ENCODE peak calls at places on chromosomes 5 and 9, in nine cellular contexts. I, T, U, Q, J, D, F, X and W are unnamed samples.

GRCh38 chr5:93675458-93676450 is 65.6 kb downstream of the POU5F2 start:
- DNase-seq in Q (no peak), X (no peak), D (no peak), J (no peak), U (no peak), F (no peak), I (no peak), T (no peak), W (no peak)

GRCh38 chr9:92969516-92970466 is 22.5 kb downstream of the FGD3 start:
- DNase-seq in J (no peak), U (peak), T (no peak), I (no peak), F (no peak), Q (no peak), D (no peak), X (no peak), W (no peak)

GRCh38 chr9:72271617-72272478 is 93.2 kb downstream of the ZFAND5 start:
- DNase-seq in F (peak), J (peak), Q (peak), T (no peak), X (peak), D (peak), U (no peak), I (peak), W (peak)

GRCh38 chr5:44266882-44267577 is 122.2 kb downstream of the FGF10 start:
- DNase-seq in X (peak), U (no peak), D (no peak), F (no peak), I (no peak), T (no peak), Q (no peak), J (peak), W (no peak)

GRCh38 chr5:108654042-108654441 is 93.7 kb upstream of the FER start:
- DNase-seq in X (no peak), F (no peak), I (no peak), D (no peak), J (no peak), U (no peak), T (no peak), Q (no peak), W (no peak)

GRCh38 chr5:59356813-59357381 is 536.6 kb downstream of the PDE4D start:
- DNase-seq in Q (peak), X (peak), J (no peak), U (peak), D (peak), T (no peak), F (peak), I (peak), W (no peak)

GRCh38 chr9:78491402-78491801 is 194.5 kb downstream of the PSAT1 start:
- DNase-seq in T (no peak), U (no peak), D (no peak), J (no peak), I (no peak), Q (no peak), X (no peak), F (no peak), W (no peak)

GRCh38 chr9:135955981-135956797 is 5.0 kb downstream of the UBAC1 start:
- DNase-seq in I (no peak), Q (no peak), J (no peak), T (no peak), D (no peak), F (no peak), X (no peak), U (no peak), W (no peak)

GRCh38 chr9:132026932-132027585 is 52.6 kb downstream of the MED27 start:
- DNase-seq in F (peak), J (no peak), X (no peak), D (peak), T (no peak), U (no peak), I (peak), Q (no peak), W (no peak)

GRCh38 chr5:121218086-121218485 is 633.6 kb upstream of the FTMT start:
- DNase-seq in J (no peak), I (no peak), T (no peak), U (no peak), Q (peak), X (no peak), F (no peak), D (no peak), W (no peak)

GRCh38 chr9:131167146-131167692 is 41.8 kb downstream of the NUP214 start:
- DNase-seq in D (no peak), J (no peak), U (no peak), F (no peak), X (no peak), T (no peak), I (peak), Q (no peak), W (no peak)

GRCh38 chr5:103889500-103890209 is 327.1 kb upstream of the NUDT12 start:
- DNase-seq in I (no peak), U (no peak), D (no peak), T (peak), J (no peak), Q (no peak), X (no peak), F (no peak), W (no peak)

GRCh38 chr9:118644066-118644465 is 725.2 kb downstream of the BRINP1 start:
- DNase-seq in Q (no peak), J (no peak), I (no peak), F (no peak), D (no peak), X (no peak), U (no peak), T (no peak), W (no peak)

GRCh38 chr5:37738057-37738691 is 101.7 kb downstream of the GDNF start:
- DNase-seq in D (no peak), T (peak), J (no peak), U (no peak), Q (no peak), F (peak), I (peak), X (no peak), W (no peak)

GRCh38 chr5:11584008-11584407 is 320.2 kb downstream of the CTNND2 start:
- DNase-seq in T (no peak), J (no peak), I (no peak), D (no peak), Q (no peak), X (no peak), F (no peak), U (no peak), W (no peak)

GRCh38 chr5:148733601-148734438 is 79.5 kb upstream of the HTR4 start:
- DNase-seq in U (no peak), T (no peak), D (peak), X (peak), F (peak), J (peak), Q (peak), I (peak), W (peak)

GRCh38 chr5:179568731-179569130 is 18.4 kb downstream of the RUFY1 start:
- DNase-seq in J (no peak), F (peak), U (no peak), T (no peak), I (peak), Q (no peak), D (no peak), X (no peak), W (no peak)

GRCh38 chr5:43422143-43422542 is 10.0 kb upstream of the CCL28 start:
- DNase-seq in F (peak), I (peak), T (no peak), J (peak), U (no peak), Q (no peak), D (no peak), X (no peak), W (no peak)

GRCh38 chr5:78746990-78747389 is 98.4 kb upstream of the LHFPL2 start:
- DNase-seq in D (peak), J (no peak), U (peak), I (no peak), T (no peak), F (no peak), Q (no peak), X (no peak), W (no peak)

GRCh38 chr9:122767821-122768220 is 20.9 kb upstream of the OR5C1 start:
- DNase-seq in Q (no peak), X (no peak), T (no peak), U (no peak), I (no peak), F (no peak), J (no peak), D (no peak), W (no peak)

GRCh38 chr5:24232929-24233328 is 411.8 kb downstream of the CDH10 start:
- DNase-seq in D (no peak), Q (no peak), X (no peak), T (no peak), J (no peak), F (no peak), U (no peak), I (no peak), W (no peak)

GRCh38 chr5:72543365-72543764 is 36.2 kb upstream of the ZNF366 start:
- DNase-seq in X (no peak), J (no peak), I (peak), Q (no peak), F (peak), U (no peak), T (no peak), D (no peak), W (no peak)

GRCh38 chr5:7850533-7851239 is at the start of gene CFAP90:
- DNase-seq in I (peak), T (no peak), X (peak), D (peak), J (peak), U (peak), F (peak), Q (peak), W (peak)

GRCh38 chr5:76811214-76811613 is 7.6 kb upstream of the F2RL1 start:
- DNase-seq in Q (no peak), D (no peak), X (no peak), T (no peak), I (no peak), J (no peak), F (peak), U (no peak), W (no peak)

GRCh38 chr5:6715758-6716633 is 2.8 kb downstream of the TENT4A start:
- DNase-seq in X (no peak), F (no peak), J (peak), I (no peak), D (no peak), T (no peak), Q (no peak), U (no peak), W (no peak)

GRCh38 chr5:122332589-122333555 is 20.8 kb downstream of the SNCAIP start:
- DNase-seq in U (no peak), I (no peak), T (no peak), J (no peak), D (no peak), Q (no peak), F (peak), X (no peak), W (no peak)

GRCh38 chr9:124000161-124000783 is 11.3 kb upstream of the LHX2 start:
- DNase-seq in Q (peak), I (no peak), T (no peak), U (peak), F (no peak), X (no peak), J (no peak), D (peak), W (peak)

GRCh38 chr9:128861501-128861900 is 20.2 kb downstream of the KYAT1 start:
- DNase-seq in J (no peak), T (no peak), Q (no peak), I (no peak), F (no peak), U (no peak), D (no peak), X (no peak), W (no peak)

GRCh38 chr5:59173568-59173967 is 590.7 kb downstream of the RAB3C start:
- DNase-seq in D (no peak), U (no peak), I (peak), Q (no peak), J (no peak), T (no peak), F (peak), X (no peak), W (no peak)

GRCh38 chr5:139660916-139661814 is 13.0 kb downstream of the CXXC5 start:
- DNase-seq in F (peak), D (no peak), U (peak), X (no peak), Q (peak), T (no peak), I (peak), J (peak), W (no peak)

GRCh38 chr9:36163049-36163839 is 5.9 kb upstream of the CCIN start:
- DNase-seq in F (peak), D (peak), T (no peak), X (peak), Q (peak), I (peak), J (no peak), U (peak), W (peak)

GRCh38 chr9:80650964-80651555 is 1038.3 kb downstream of the TLE1 start:
- DNase-seq in D (no peak), I (peak), X (no peak), U (no peak), F (peak), Q (no peak), J (no peak), T (no peak), W (no peak)

GRCh38 chr9:94780516-94780950 is 54.0 kb downstream of the AOPEP start:
- DNase-seq in I (no peak), J (no peak), F (no peak), X (no peak), Q (no peak), T (no peak), U (no peak), D (no peak), W (no peak)

GRCh38 chr5:78507531-78507930 is 141.0 kb downstream of the LHFPL2 start:
- DNase-seq in I (no peak), D (no peak), U (no peak), X (no peak), F (no peak), J (no peak), T (no peak), Q (no peak), W (no peak)

GRCh38 chr9:33012328-33013068 is 11.1 kb upstream of the APTX start:
- DNase-seq in U (no peak), Q (no peak), D (no peak), I (no peak), J (no peak), T (no peak), F (no peak), X (no peak), W (no peak)

GRCh38 chr9:110815361-110815760 is 146.8 kb downstream of the MUSK start:
- DNase-seq in F (no peak), X (no peak), U (no peak), Q (no peak), D (no peak), I (no peak), J (no peak), T (no peak), W (no peak)

GRCh38 chr5:84301535-84301934 is 83.1 kb downstream of the EDIL3 start:
- DNase-seq in F (peak), I (peak), Q (no peak), U (no peak), D (no peak), X (no peak), T (no peak), J (no peak), W (no peak)

GRCh38 chr5:102600964-102601363 is 102.2 kb upstream of the SLCO6A1 start:
- DNase-seq in J (no peak), T (no peak), F (peak), X (no peak), Q (no peak), I (peak), D (no peak), U (no peak), W (no peak)

GRCh38 chr5:102596113-102596512 is 97.3 kb upstream of the SLCO6A1 start:
- DNase-seq in T (peak), D (no peak), F (no peak), U (no peak), J (no peak), I (no peak), X (no peak), Q (no peak), W (no peak)

GRCh38 chr5:102596951-102597350 is 98.2 kb upstream of the SLCO6A1 start:
- DNase-seq in I (no peak), J (no peak), X (no peak), D (no peak), U (no peak), Q (no peak), T (no peak), F (no peak), W (no peak)

GRCh38 chr5:102595332-102595731 is 96.5 kb upstream of the SLCO6A1 start:
- DNase-seq in U (no peak), Q (no peak), J (no peak), T (no peak), I (no peak), X (no peak), D (no peak), F (no peak), W (no peak)

GRCh38 chr5:102599289-102599688 is 100.5 kb upstream of the SLCO6A1 start:
- DNase-seq in J (no peak), I (no peak), T (no peak), Q (no peak), U (no peak), F (no peak), D (no peak), X (no peak), W (no peak)
- TF ChIP-seq CTCF in J (no peak), I (no peak), T (no peak), Q (no peak), U (no peak), F (no peak), D (no peak), X (no peak), W (no peak)

GRCh38 chr9:133463234-133463863 is 3.6 kb downstream of the CACFD1 start:
- DNase-seq in T (no peak), D (peak), U (peak), J (no peak), I (no peak), X (no peak), Q (peak), F (no peak), W (no peak)
- TF ChIP-seq CTCF in T (peak), D (peak), U (no peak), J (peak), I (no peak), X (no peak), Q (peak), F (peak), W (no peak)

DNA sequence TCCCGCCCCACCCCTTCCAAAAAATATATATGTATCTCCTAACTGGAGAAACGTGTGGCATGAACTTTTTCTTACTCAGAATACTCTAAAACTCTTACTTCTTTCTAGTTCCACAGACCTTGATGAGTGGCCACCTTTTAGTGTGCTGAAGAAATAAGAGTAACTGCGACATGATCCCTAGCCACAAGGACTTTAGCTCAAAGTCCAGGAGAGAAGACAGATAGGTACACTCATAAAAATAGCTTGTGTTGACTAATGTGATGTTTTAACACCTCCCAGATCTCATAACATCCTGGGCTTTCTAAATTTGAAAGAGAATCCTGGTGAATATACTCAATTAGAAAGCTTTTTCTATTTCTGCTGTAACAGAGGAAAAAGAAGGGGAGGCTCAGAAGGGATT is 1005.0 kb upstream of the DMAC1 start:
- DNase-seq in J (peak), F (no peak), I (no peak), D (no peak), U (no peak), X (no peak), T (no peak), Q (no peak), W (no peak)
- TF ChIP-seq CTCF in J (no peak), F (no peak), I (no peak), D (no peak), U (no peak), X (no peak), T (no peak), Q (no peak), W (no peak)

GRCh38 chr5:170792878-170793277 is 9.4 kb downstream of the GABRP start:
- DNase-seq in U (no peak), D (no peak), Q (no peak), F (no peak), I (no peak), T (no peak), J (no peak), X (no peak), W (no peak)

GRCh38 chr5:170795154-170795553 is 11.6 kb downstream of the GABRP start:
- DNase-seq in F (no peak), T (no peak), I (no peak), D (no peak), Q (no peak), X (no peak), J (no peak), U (no peak), W (no peak)

GRCh38 chr5:170788626-170789304 is 5.2 kb downstream of the GABRP start:
- DNase-seq in I (no peak), T (no peak), U (no peak), X (no peak), F (no peak), Q (no peak), D (no peak), J (no peak), W (no peak)

GRCh38 chr5:170787216-170787615 is 3.7 kb downstream of the GABRP start:
- DNase-seq in T (no peak), F (no peak), I (no peak), J (no peak), Q (no peak), X (no peak), D (no peak), U (peak), W (no peak)

DNA sequence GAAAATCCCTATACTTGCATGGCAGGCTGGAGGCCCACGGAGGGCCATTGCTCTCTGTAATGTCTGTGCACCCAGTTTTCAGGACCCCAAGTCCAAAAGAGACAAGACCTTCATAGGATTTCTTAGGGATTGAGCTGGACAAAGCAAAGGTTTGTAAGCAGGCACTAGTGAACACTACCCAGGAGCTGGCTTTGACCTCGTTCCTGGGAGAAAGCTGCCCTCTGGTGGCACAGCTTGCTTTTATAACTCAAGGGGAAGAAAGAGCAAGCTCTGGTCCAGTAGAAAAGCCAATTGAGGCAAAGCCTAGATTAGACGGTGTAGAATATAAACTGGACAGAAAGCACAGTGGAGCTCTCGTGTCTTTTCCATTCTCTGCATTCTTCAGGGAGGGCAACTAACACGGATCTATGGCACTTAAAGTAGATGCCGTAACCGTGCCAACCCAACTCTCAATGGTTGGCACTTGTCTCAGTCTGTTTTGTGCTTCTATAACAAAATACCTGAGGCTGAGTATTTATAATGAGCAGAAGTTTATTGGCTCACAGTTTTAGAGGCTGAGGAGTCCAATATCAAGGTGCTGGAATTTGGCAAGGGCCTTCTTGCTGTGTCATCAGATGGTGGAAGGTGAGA is 7.9 kb downstream of the GABRP start:
- DNase-seq in U (no peak), X (peak), D (peak), I (peak), Q (peak), T (no peak), F (peak), J (peak), W (peak)
- TF ChIP-seq CTCF in U (peak), X (peak), D (peak), I (peak), Q (peak), T (peak), F (peak), J (peak), W (peak)